ENCODE peak calls at places on chromosome 18, in ten cellular contexts. M, H, U, D, I, L, R, T, O and B are unnamed samples.

GRCh38 chr18:34598136-34598635 is 111.9 kb upstream of the DTNA start:
- DNase-seq in M (no peak), H (no peak), U (no peak), D (no peak), I (no peak), L (no peak), R (no peak), T (no peak), O (no peak), B (no peak)

GRCh38 chr18:46148810-46149209 is 44.6 kb downstream of the HAUS1 start:
- DNase-seq in M (peak), H (peak), U (peak), D (peak), I (peak), L (no peak), R (peak), T (no peak), O (peak), B (peak)

GRCh38 chr18:4455113-4455811 is at the start of gene DLGAP1:
- DNase-seq in M (no peak), H (peak), U (no peak), D (peak), I (no peak), L (peak), R (peak), T (peak), O (peak), B (no peak)

GRCh38 chr18:67145586-67146292 is 370.8 kb downstream of the DSEL start:
- DNase-seq in M (no peak), H (no peak), U (no peak), D (no peak), I (no peak), L (no peak), R (no peak), T (no peak), O (no peak), B (no peak)

GRCh38 chr18:650428-650858 is 7.0 kb upstream of the TYMS start:
- DNase-seq in M (no peak), H (no peak), U (no peak), D (no peak), I (no peak), L (no peak), R (no peak), T (no peak), O (no peak), B (no peak)

GRCh38 chr18:75831960-75832359 is 404.5 kb upstream of the SMIM21 start:
- DNase-seq in M (no peak), H (no peak), U (no peak), D (no peak), I (no peak), L (no peak), R (no peak), T (no peak), O (no peak), B (no peak)

GRCh38 chr18:7908686-7909299 is 341.7 kb downstream of the PTPRM start:
- DNase-seq in M (no peak), H (no peak), U (no peak), D (no peak), I (no peak), L (no peak), R (no peak), T (no peak), O (no peak), B (no peak)

GRCh38 chr18:78160961-78161656 is 818.5 kb upstream of the SALL3 start:
- DNase-seq in M (no peak), H (no peak), U (no peak), D (no peak), I (no peak), L (no peak), R (no peak), T (no peak), O (no peak), B (no peak)

GRCh38 chr18:6546229-6546628 is 131.5 kb upstream of the L3MBTL4 start:
- DNase-seq in M (no peak), H (no peak), U (no peak), D (peak), I (no peak), L (no peak), R (no peak), T (no peak), O (no peak), B (no peak)

GRCh38 chr18:78711316-78711715 is 268.3 kb upstream of the SALL3 start:
- DNase-seq in M (no peak), H (no peak), U (no peak), D (no peak), I (no peak), L (no peak), R (no peak), T (peak), O (no peak), B (no peak)

GRCh38 chr18:470661-471501 is 29.6 kb downstream of the COLEC12 start:
- DNase-seq in M (no peak), H (no peak), U (no peak), D (peak), I (no peak), L (no peak), R (peak), T (no peak), O (peak), B (no peak)

GRCh38 chr18:2655954-2656236 is 369 bp downstream of the SMCHD1 start:
- DNase-seq in M (peak), H (peak), U (no peak), D (no peak), I (peak), L (no peak), R (no peak), T (peak), O (peak), B (no peak)

GRCh38 chr18:78986018-78986481 is 6.4 kb downstream of the SALL3 start:
- DNase-seq in M (no peak), H (peak), U (no peak), D (peak), I (no peak), L (no peak), R (peak), T (no peak), O (no peak), B (no peak)

GRCh38 chr18:23587220-23587642 is 925 bp upstream of the NPC1 start:
- DNase-seq in M (no peak), H (peak), U (no peak), D (no peak), I (peak), L (no peak), R (no peak), T (no peak), O (no peak), B (no peak)

GRCh38 chr18:51337406-51337805 is 139.9 kb upstream of the MEX3C start:
- DNase-seq in M (no peak), H (no peak), U (no peak), D (peak), I (no peak), L (no peak), R (no peak), T (no peak), O (peak), B (no peak)

GRCh38 chr18:77067315-77068061 is 65.1 kb downstream of the MBP start:
- DNase-seq in M (peak), H (no peak), U (no peak), D (peak), I (peak), L (peak), R (peak), T (peak), O (peak), B (no peak)

DNA sequence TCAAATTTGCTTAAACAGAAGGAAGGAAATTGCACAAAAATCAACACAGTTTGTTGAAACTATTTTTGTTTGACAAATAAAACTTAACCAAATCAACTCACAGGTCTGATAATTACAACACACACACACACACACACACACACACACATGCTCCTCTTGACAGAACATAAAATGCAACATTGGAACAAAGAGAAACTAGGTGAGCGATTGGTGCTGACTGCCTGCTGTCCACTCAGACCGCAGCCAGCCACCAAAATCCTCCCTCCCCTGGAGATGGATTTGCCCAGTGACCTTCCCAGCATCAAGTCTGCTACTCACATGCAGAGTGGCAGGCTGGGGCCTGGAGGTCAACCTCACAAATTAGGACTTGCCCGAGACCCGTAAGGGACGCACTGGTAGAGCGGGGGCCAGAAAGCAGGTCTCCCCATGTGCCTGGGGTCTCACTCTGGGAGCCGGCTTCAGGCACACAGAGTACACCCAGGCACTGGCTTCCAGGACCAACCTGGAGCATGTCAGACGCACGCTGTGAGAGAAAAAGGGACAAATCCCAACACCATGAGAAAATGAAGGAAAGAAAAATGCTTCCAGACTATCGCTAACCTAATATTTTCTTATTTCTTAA is 61.4 kb downstream of the DIPK1C start:
- DNase-seq in M (no peak), H (no peak), U (no peak), D (peak), I (no peak), L (peak), R (no peak), T (no peak), O (no peak), B (no peak)
- H3K27ac ChIP-seq in M (no peak), H (no peak), U (no peak), D (no peak), I (no peak), L (no peak), R (no peak), T (no peak), O (no peak), B (no peak)

DNA sequence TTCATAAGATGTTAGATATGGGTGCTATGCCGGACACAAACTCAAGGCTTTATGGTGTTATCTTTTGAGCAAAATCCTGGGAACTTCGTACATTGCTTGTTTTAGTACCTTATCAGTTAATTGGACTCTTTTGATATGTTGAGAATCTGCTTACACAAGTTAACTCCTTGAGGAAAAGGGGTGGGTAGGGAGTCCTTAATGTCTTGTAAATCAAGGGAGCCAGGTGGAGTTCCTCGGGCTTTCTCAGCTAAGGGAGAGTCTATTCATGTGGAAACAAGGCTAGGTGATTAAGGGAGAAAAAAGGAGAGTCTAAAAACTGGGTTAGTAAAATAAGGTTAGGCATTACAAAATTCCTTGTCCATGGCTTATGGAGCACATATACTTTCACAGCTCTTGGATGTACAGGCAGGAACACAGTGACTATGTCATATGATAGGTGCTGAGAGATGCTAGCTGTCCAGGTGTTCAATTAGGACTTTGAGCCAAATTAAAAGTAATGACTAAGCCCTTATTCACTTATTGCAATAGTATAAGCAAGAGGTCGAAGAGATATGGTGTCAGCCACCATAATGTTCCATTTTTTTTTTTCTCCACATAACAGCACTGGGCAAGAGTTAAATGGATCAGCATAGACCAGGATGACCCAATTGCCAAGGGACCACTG is 59.5 kb upstream of the DYNAP start:
- DNase-seq in M (no peak), H (peak), U (no peak), D (no peak), I (no peak), L (no peak), R (no peak), T (no peak), O (no peak), B (no peak)
- H3K27ac ChIP-seq in M (no peak), H (peak), U (no peak), D (no peak), I (no peak), L (no peak), R (no peak), T (no peak), O (no peak), B (no peak)

GRCh38 chr18:26869640-26870039 is 4.1 kb upstream of the AQP4 start:
- DNase-seq in M (no peak), H (no peak), U (no peak), D (no peak), I (no peak), L (no peak), R (no peak), T (no peak), O (no peak), B (no peak)

GRCh38 chr18:26874283-26874682 is 8.8 kb upstream of the AQP4 start:
- DNase-seq in M (no peak), H (no peak), U (no peak), D (no peak), I (no peak), L (no peak), R (no peak), T (no peak), O (no peak), B (no peak)

DNA sequence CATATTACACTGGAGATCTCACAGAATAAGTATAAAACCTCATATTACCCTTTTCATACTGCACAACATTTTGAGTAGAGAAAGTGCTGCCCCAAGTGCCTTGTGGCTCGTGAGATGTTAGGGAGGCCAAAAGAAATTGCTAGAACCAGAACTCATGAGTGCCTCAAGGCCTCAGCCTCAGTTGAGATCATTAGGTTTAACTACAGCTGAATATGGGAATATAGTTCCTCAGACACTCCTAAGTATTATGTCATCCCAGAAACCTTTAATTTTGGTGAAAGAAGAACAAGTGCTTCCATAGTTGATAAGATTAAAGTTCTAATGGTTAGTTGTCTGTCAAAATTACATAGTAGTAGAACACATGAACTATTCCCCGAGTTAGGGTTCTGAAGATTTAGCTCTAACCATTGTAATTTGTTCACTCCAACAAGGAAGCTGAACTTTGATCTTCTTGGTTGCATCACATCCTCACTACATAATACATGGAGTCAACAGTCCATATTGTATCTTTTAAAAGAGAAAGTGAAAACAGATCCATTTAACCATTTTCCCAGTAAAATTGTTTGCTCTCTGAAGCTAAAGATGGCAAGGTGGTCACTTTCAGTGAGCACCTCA is 9.6 kb upstream of the AQP4 start:
- DNase-seq in M (no peak), H (no peak), U (no peak), D (no peak), I (no peak), L (no peak), R (no peak), T (no peak), O (no peak), B (no peak)
- H3K27ac ChIP-seq in M (no peak), H (no peak), U (no peak), D (no peak), I (no peak), L (no peak), R (no peak), T (no peak), O (no peak), B (no peak)

DNA sequence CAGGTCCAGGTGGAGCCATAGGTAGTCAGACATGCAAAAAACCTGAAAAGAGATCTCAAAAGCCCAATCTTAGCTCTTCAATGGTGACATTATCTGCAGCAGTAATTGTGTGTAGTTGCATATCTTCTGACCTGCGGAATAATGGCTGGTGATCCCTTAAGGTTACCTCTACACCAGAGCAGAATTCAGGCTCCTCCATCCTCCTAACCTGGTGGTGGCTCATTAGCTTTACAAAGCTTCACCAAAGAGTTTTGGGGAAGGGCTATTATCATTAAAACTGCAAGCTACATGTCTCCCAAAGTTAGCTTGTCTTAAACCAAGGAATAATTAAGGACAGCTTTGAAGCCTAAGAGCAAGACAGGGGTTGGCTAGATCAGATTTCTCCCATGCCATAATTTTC is 42.6 kb upstream of the CHST9 start:
- DNase-seq in M (no peak), H (peak), U (no peak), D (no peak), I (no peak), L (no peak), R (no peak), T (no peak), O (no peak), B (no peak)
- H3K27ac ChIP-seq in M (no peak), H (peak), U (no peak), D (no peak), I (no peak), L (no peak), R (no peak), T (no peak), O (no peak), B (peak)

GRCh38 chr18:58493070-58493469 is 135.8 kb downstream of the ALPK2 start:
- DNase-seq in M (no peak), H (no peak), U (no peak), D (no peak), I (no peak), L (no peak), R (no peak), T (no peak), O (no peak), B (no peak)
- H3K27ac ChIP-seq in M (peak), H (no peak), U (no peak), D (no peak), I (peak), L (no peak), R (no peak), T (peak), O (no peak), B (no peak)

GRCh38 chr18:57790316-57790715 is 12.8 kb downstream of the ATP8B1 start:
- DNase-seq in M (no peak), H (no peak), U (no peak), D (no peak), I (no peak), L (no peak), R (no peak), T (no peak), O (no peak), B (no peak)
- H3K27ac ChIP-seq in M (peak), H (no peak), U (no peak), D (no peak), I (peak), L (no peak), R (peak), T (peak), O (no peak), B (peak)